ENCODE peak calls at places on chromosomes 5 and 9, in five cellular contexts. H, A, R, T and V are unnamed samples.

GRCh38 chr9:108867829-108868228 is 5.8 kb downstream of the ACTL7A start:
- DNase-seq in H (no peak), A (no peak), R (no peak), T (no peak), V (no peak)

GRCh38 chr9:110835859-110836271 is 167.3 kb downstream of the MUSK start:
- DNase-seq in H (no peak), A (no peak), R (no peak), T (no peak), V (no peak)

GRCh38 chr9:14677872-14678271 is 15.4 kb downstream of the ZDHHC21 start:
- DNase-seq in H (no peak), A (no peak), R (no peak), T (no peak), V (no peak)

GRCh38 chr5:159819671-159820411 is 96.4 kb upstream of the ADRA1B start:
- DNase-seq in H (peak; percentile 76), A (peak; percentile 16), R (no peak), T (peak; percentile 86), V (no peak)

GRCh38 chr5:116428966-116429365 is 145.7 kb downstream of the SEMA6A start:
- DNase-seq in H (no peak), A (no peak), R (no peak), T (no peak), V (no peak)

GRCh38 chr5:141507387-141508091 is 18.7 kb downstream of the PCDHGC5 start:
- DNase-seq in H (no peak), A (no peak), R (peak; percentile 90), T (no peak), V (no peak)

GRCh38 chr5:27234916-27235315 is 196.5 kb upstream of the CDH9 start:
- DNase-seq in H (no peak), A (no peak), R (no peak), T (no peak), V (no peak)

GRCh38 chr9:104986096-104986495 is 58.1 kb upstream of the ABCA1 start:
- DNase-seq in H (no peak), A (no peak), R (no peak), T (no peak), V (no peak)

GRCh38 chr9:83266618-83267543 is 203.9 kb upstream of the RASEF start:
- DNase-seq in H (peak; percentile 49), A (peak; percentile 44), R (no peak), T (no peak), V (no peak)

GRCh38 chr9:79682076-79682736 is 110.4 kb downstream of the TLE4 start:
- DNase-seq in H (no peak), A (no peak), R (no peak), T (no peak), V (no peak)

GRCh38 chr9:104905931-104906330 is 22.0 kb downstream of the ABCA1 start:
- DNase-seq in H (no peak), A (no peak), R (no peak), T (no peak), V (no peak)

GRCh38 chr9:22447607-22448305 is 1.1 kb downstream of the DMRTA1 start:
- DNase-seq in H (no peak), A (peak; percentile 19), R (no peak), T (peak; percentile 30), V (no peak)

GRCh38 chr9:110293246-110293645 is 36.9 kb upstream of the TXN start:
- DNase-seq in H (no peak), A (no peak), R (no peak), T (no peak), V (no peak)

GRCh38 chr9:87872079-87872624 is 10.5 kb upstream of the SPATA31E1 start:
- DNase-seq in H (no peak), A (peak; percentile 50), R (no peak), T (no peak), V (no peak)

GRCh38 chr5:149166591-149167100 is 25.4 kb downstream of the ABLIM3 start:
- DNase-seq in H (no peak), A (no peak), R (no peak), T (no peak), V (no peak)

GRCh38 chr9:1051286-1052118 is 1.3 kb downstream of the DMRT2 start:
- DNase-seq in H (no peak), A (peak; percentile 64), R (peak; percentile 78), T (peak; percentile 38), V (no peak)

GRCh38 chr5:160697281-160697680 is 154.7 kb downstream of the ATP10B start:
- DNase-seq in H (no peak), A (no peak), R (no peak), T (no peak), V (no peak)

GRCh38 chr9:72773570-72773969 is 179.3 kb downstream of the ALDH1A1 start:
- DNase-seq in H (no peak), A (no peak), R (no peak), T (no peak), V (no peak)

GRCh38 chr9:108786756-108787663 is 68.8 kb downstream of the ACTL7B start:
- DNase-seq in H (no peak), A (no peak), R (no peak), T (no peak), V (no peak)

GRCh38 chr5:102895976-102896375 is 140.9 kb downstream of the PAM start:
- DNase-seq in H (no peak), A (no peak), R (no peak), T (no peak), V (no peak)

GRCh38 chr5:23274156-23274555 is 233.3 kb upstream of the PRDM9 start:
- DNase-seq in H (no peak), A (no peak), R (no peak), T (no peak), V (no peak)

GRCh38 chr5:116990010-116990409 is 415.4 kb upstream of the SEMA6A start:
- DNase-seq in H (no peak), A (no peak), R (no peak), T (no peak), V (no peak)

GRCh38 chr9:134597957-134598883 is 43.4 kb upstream of the COL5A1 start:
- DNase-seq in H (peak; percentile 38), A (no peak), R (no peak), T (no peak), V (no peak)

GRCh38 chr9:92003308-92004044 is 53.4 kb upstream of the ROR2 start:
- DNase-seq in H (no peak), A (no peak), R (no peak), T (no peak), V (no peak)

GRCh38 chr5:9105851-9106250 is 440.0 kb downstream of the SEMA5A start:
- DNase-seq in H (no peak), A (no peak), R (no peak), T (no peak), V (no peak)

GRCh38 chr5:168843998-168844374 is 264.8 kb upstream of the PANK3 start:
- DNase-seq in H (no peak), A (no peak), R (no peak), T (no peak), V (no peak)

GRCh38 chr5:169094586-169095409 is 206.1 kb downstream of the SLIT3 start:
- DNase-seq in H (no peak), A (no peak), R (no peak), T (no peak), V (no peak)

GRCh38 chr5:157942595-157942994 is 83.7 kb upstream of the CLINT1 start:
- DNase-seq in H (no peak), A (no peak), R (no peak), T (no peak), V (no peak)

GRCh38 chr5:44932922-44933585 is 124.3 kb downstream of the MRPS30 start:
- DNase-seq in H (no peak), A (no peak), R (no peak), T (no peak), V (no peak)

GRCh38 chr9:123048748-123049147 is 15.3 kb downstream of the GPR21 start:
- DNase-seq in H (no peak), A (no peak), R (no peak), T (no peak), V (no peak)

GRCh38 chr9:121997791-121998190 is 95.3 kb downstream of the TTLL11 start:
- DNase-seq in H (no peak), A (no peak), R (no peak), T (no peak), V (no peak)

GRCh38 chr9:128027166-128027539 is 40.0 kb downstream of the NAIF1 start:
- DNase-seq in H (peak; percentile 78), A (no peak), R (peak; percentile 39), T (no peak), V (peak; percentile 56)
- H3K4me1 ChIP-seq in H (peaks cover 31% of the 10 kb centered on the region), A (no peaks in the 10 kb centered on the region), R (peaks cover 73% of the 10 kb centered on the region), T (no peaks in the 10 kb centered on the region), V (peaks cover 86% of the 10 kb centered on the region)

DNA sequence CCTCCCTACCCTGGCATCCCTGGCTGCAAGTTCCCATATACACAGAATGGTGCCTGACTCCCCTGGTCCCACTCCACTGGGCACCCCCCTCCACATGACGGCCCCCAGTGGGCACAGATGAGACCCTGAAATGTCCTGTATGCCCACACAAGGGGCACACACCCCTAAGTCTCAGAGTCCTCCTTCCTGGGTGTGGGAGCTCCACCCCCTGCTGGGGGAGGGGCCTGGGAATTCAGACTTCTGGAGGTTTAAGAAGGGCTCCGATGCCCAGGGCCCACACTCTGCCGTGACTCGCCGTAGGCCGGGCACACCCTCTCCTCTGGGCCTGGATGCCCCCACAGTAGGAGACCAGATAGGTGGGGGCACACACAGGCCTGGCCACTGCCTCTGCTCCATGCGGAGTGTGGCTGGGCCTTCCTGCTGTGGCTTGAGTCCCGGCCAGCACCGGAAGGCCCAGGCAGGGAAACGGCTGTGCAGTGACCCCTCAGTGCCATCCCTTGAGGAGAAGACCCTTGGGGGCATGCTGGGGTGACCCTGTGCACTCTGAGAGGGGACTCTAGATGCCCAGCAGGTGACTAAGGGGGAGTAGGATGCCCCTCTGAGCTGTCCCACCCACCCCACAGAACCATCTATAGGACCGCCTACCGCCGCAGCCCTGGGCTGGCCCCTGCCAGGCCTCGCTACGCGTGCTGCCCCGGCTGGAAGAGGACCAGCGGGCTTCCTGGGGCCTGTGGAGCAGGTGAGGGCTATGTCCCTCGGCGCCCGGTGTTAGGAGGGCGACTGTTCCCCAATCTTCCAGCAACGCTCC is 6.5 kb downstream of the EGFL7 start:
- DNase-seq in H (peak; percentile 68), A (peak; percentile 56), R (no peak), T (no peak), V (no peak)
- H3K4me3 ChIP-seq in H (peak overlapping the region; percentile 52), A (no peak overlapping the region), R (no peak overlapping the region), T (peak overlapping the region; percentile 49), V (no peak overlapping the region)

GRCh38 chr9:4038182-4038723 is 261.6 kb downstream of the GLIS3 start:
- DNase-seq in H (no peak), A (no peak), R (no peak), T (no peak), V (no peak)
- H3K27ac ChIP-seq in H (no peak overlapping the region), A (peak overlapping the region; percentile 33), R (no peak overlapping the region), T (no peak overlapping the region), V (no peak overlapping the region)

DNA sequence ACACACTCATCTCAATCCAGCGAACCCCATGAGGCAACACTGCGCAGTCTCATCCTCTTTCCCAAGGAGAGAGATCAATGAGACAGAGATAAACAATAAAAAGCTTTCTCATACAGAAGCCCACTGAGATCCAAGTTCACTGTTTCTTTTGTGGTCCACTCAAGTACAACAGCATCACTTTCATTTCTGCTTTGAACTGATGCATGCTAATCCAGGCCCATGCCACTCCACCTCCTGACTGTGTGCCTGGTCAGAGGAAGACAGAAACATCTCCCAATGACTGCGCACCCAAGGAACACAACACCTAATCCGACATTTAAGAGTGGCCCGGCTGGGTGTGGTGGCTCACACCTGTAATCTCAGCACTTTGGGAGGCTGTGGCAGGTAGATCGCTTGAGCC is 104.0 kb downstream of the SERINC5 start:
- DNase-seq in H (no peak), A (no peak), R (no peak), T (no peak), V (no peak)
- H3K4me1 ChIP-seq in H (no peaks in the 10 kb centered on the region), A (no peaks in the 10 kb centered on the region), R (peaks cover 11% of the 10 kb centered on the region), T (no peaks in the 10 kb centered on the region), V (peaks cover 62% of the 10 kb centered on the region)